ENCODE peak calls at places on chromosomes 7 and 10, in seven cellular contexts. Y, L, C, J, R, D and M are unnamed samples.

GRCh38 chr7:133973710-133974109 is 153.4 kb upstream of the LRGUK start:
- DNase-seq in Y (no peak), L (no peak), C (no peak), J (no peak), R (no peak), D (no peak), M (no peak)

GRCh38 chr7:1192171-1192676 is 32.2 kb upstream of the ZFAND2A start:
- DNase-seq in Y (no peak), L (no peak), C (no peak), J (no peak), R (no peak), D (peak), M (no peak)

GRCh38 chr10:51489009-51489408 is 210.4 kb downstream of the CSTF2T start:
- DNase-seq in Y (no peak), L (no peak), C (no peak), J (no peak), R (no peak), D (no peak), M (no peak)

GRCh38 chr10:970311-971149 is 17.7 kb upstream of the GTPBP4 start:
- DNase-seq in Y (peak), L (no peak), C (no peak), J (no peak), R (no peak), D (peak), M (no peak)

GRCh38 chr7:129886818-129887186 is 66.0 kb downstream of the UBE2H start:
- DNase-seq in Y (no peak), L (no peak), C (no peak), J (no peak), R (no peak), D (no peak), M (no peak)

GRCh38 chr10:6778992-6779701 is 199.1 kb upstream of the PRKCQ start:
- DNase-seq in Y (peak), L (no peak), C (no peak), J (peak), R (no peak), D (peak), M (no peak)

GRCh38 chr7:90931996-90932912 is 332.0 kb upstream of the FZD1 start:
- DNase-seq in Y (no peak), L (no peak), C (no peak), J (no peak), R (no peak), D (no peak), M (no peak)

GRCh38 chr10:92052088-92052487 is 128.5 kb downstream of the BTAF1 start:
- DNase-seq in Y (no peak), L (peak), C (no peak), J (peak), R (no peak), D (no peak), M (no peak)

GRCh38 chr7:70405241-70405640 is 726.7 kb upstream of the GALNT17 start:
- DNase-seq in Y (no peak), L (no peak), C (no peak), J (no peak), R (no peak), D (no peak), M (no peak)

GRCh38 chr10:5291501-5292195 is 73.1 kb upstream of the UCN3 start:
- DNase-seq in Y (peak), L (peak), C (peak), J (peak), R (no peak), D (peak), M (no peak)

GRCh38 chr7:158369866-158370265 is 217.8 kb downstream of the PTPRN2 start:
- DNase-seq in Y (no peak), L (peak), C (peak), J (no peak), R (no peak), D (no peak), M (no peak)

GRCh38 chr10:43649149-43649523 is 455 bp upstream of the ZNF32 start:
- DNase-seq in Y (no peak), L (no peak), C (no peak), J (no peak), R (no peak), D (peak), M (no peak)

GRCh38 chr7:106610996-106611886 is 49.7 kb downstream of the CCDC71L start:
- DNase-seq in Y (no peak), L (no peak), C (no peak), J (no peak), R (no peak), D (no peak), M (no peak)

GRCh38 chr10:49271346-49271745 is 27.6 kb upstream of the C10orf71 start:
- DNase-seq in Y (no peak), L (no peak), C (no peak), J (peak), R (peak), D (no peak), M (no peak)

GRCh38 chr7:77266162-77266807 is 66.7 kb upstream of the FGL2 start:
- DNase-seq in Y (no peak), L (no peak), C (no peak), J (no peak), R (no peak), D (no peak), M (no peak)

GRCh38 chr10:84543948-84544347 is 215.6 kb downstream of the CCSER2 start:
- DNase-seq in Y (no peak), L (no peak), C (no peak), J (no peak), R (no peak), D (peak), M (no peak)

GRCh38 chr10:88032566-88032965 is 169.1 kb downstream of the PTEN start:
- DNase-seq in Y (no peak), L (no peak), C (no peak), J (no peak), R (no peak), D (peak), M (no peak)

GRCh38 chr7:87344446-87344845 is 1.0 kb upstream of the CROT start:
- DNase-seq in Y (no peak), L (no peak), C (no peak), J (no peak), R (no peak), D (no peak), M (no peak)

GRCh38 chr7:101120315-101120714 is 6.6 kb upstream of the SERPINE1 start:
- DNase-seq in Y (no peak), L (no peak), C (no peak), J (no peak), R (no peak), D (no peak), M (no peak)

GRCh38 chr7:18320971-18321567 is 174.5 kb upstream of the HDAC9 start:
- DNase-seq in Y (peak), L (no peak), C (no peak), J (no peak), R (no peak), D (peak), M (no peak)

GRCh38 chr10:2150315-2150714 is 413.0 kb upstream of the ADARB2 start:
- DNase-seq in Y (no peak), L (no peak), C (no peak), J (no peak), R (no peak), D (no peak), M (no peak)

GRCh38 chr10:128257404-128257803 is 131.2 kb upstream of the MKI67 start:
- DNase-seq in Y (no peak), L (no peak), C (no peak), J (no peak), R (no peak), D (no peak), M (no peak)

GRCh38 chr10:106795619-106796018 is 368.9 kb downstream of the SORCS1 start:
- DNase-seq in Y (peak), L (no peak), C (no peak), J (peak), R (peak), D (no peak), M (peak)
- TF ChIP-seq CTCF in Y (peak), L (peak), C (peak), J (peak), R (peak), D (no peak), M (peak)

GRCh38 chr7:98755138-98755898 is 114.5 kb downstream of the TMEM130 start:
- DNase-seq in Y (no peak), L (no peak), C (no peak), J (peak), R (peak), D (no peak), M (no peak)
- TF ChIP-seq CTCF in Y (peak), L (no peak), C (no peak), J (peak), R (peak), D (no peak), M (no peak)

GRCh38 chr7:142587578-142588191 is 161.6 kb upstream of the PRSS1 start:
- DNase-seq in Y (peak), L (no peak), C (no peak), J (no peak), R (peak), D (peak), M (no peak)

GRCh38 chr7:142584765-142585164 is 164.5 kb upstream of the PRSS1 start:
- DNase-seq in Y (no peak), L (no peak), C (no peak), J (no peak), R (no peak), D (peak), M (no peak)

GRCh38 chr7:142583424-142583823 is 165.8 kb upstream of the PRSS1 start:
- DNase-seq in Y (peak), L (no peak), C (no peak), J (no peak), R (no peak), D (peak), M (no peak)

GRCh38 chr7:142586611-142587010 is 162.7 kb upstream of the PRSS1 start:
- DNase-seq in Y (no peak), L (no peak), C (no peak), J (no peak), R (no peak), D (no peak), M (no peak)

DNA sequence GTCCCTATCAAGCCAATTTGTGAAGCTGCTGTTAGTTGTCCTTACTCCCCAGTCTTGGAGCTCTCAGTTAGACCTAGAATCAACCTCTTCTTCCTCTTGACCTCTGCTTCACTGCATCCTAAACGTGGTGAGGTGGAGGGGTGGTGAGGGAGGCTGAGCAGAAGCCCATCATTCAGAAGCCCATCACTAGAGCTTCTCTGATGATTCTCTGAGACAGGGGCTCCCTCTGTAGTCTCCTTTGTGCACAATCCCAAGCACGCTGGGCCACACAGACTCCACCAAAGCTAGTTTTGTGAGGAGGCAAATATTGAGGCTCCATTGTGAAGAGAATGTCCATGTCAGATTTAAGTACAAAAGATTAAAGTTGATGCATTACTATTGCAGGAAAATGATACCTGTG is 163.8 kb upstream of the PRSS1 start:
- DNase-seq in Y (no peak), L (no peak), C (no peak), J (no peak), R (no peak), D (no peak), M (no peak)
- TF ChIP-seq CTCF in Y (no peak), L (no peak), C (no peak), J (no peak), R (peak), D (peak), M (no peak)

GRCh38 chr10:25097669-25098411 is 77.0 kb upstream of the GPR158 start:
- DNase-seq in Y (no peak), L (no peak), C (no peak), J (no peak), R (no peak), D (no peak), M (no peak)
- TF ChIP-seq CTCF in Y (no peak), L (no peak), C (no peak), J (no peak), R (peak), D (no peak), M (no peak)

GRCh38 chr7:22581099-22581498 is 81.1 kb upstream of the STEAP1B start:
- DNase-seq in Y (no peak), L (no peak), C (no peak), J (no peak), R (no peak), D (no peak), M (no peak)
- TF ChIP-seq CTCF in Y (no peak), L (no peak), C (no peak), J (no peak), R (no peak), D (no peak), M (no peak)

GRCh38 chr10:27759483-27760281 is 14.1 kb upstream of the MKX start:
- DNase-seq in Y (no peak), L (no peak), C (no peak), J (no peak), R (no peak), D (no peak), M (no peak)
- TF ChIP-seq CTCF in Y (no peak), L (no peak), C (no peak), J (no peak), R (no peak), D (peak), M (no peak)

DNA sequence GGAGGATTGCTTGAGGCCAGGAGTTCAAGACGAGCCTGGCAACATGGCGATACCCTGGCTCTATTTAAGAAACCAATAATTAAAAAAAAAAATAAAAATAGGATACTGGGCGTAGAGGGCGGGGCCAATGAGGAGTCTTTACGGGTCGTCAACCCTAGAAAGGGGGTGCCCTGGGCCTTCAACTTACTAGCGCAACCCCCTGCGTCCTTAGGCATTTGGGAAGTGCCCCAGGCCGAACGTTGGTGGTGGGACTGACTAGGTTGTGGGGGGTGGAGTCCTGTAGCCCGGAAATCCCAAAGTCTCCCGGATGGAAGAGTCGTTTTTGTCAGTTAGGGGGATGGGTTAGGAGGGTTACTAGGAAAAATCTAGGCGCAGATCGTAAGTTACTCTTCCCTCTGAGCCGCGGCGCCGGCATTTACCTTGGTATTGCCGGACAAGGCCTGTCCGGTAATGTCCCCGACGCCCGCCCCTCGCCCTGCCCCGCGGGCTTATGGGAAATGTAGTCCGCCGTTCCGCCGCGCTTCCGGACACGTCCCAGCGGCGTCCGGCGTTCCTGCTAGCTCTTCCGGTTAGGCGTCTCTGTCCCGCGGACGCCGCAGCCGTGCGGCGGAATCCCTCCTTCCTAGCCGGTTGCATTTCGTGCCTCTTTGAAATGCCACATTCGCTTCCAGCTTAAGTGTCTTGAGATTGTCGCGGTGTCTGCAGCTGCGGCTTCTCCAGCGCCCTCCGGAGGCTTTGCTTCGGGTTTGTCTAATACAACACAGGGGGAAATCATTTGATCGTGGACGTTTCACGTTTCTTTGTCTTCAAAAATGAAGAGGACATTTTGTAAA is 1.3 kb upstream of the ACBD5 start:
- DNase-seq in Y (peak), L (peak), C (peak), J (peak), R (peak), D (peak), M (peak)
- TF ChIP-seq CTCF in Y (peak), L (peak), C (peak), J (peak), R (peak), D (peak), M (peak)

DNA sequence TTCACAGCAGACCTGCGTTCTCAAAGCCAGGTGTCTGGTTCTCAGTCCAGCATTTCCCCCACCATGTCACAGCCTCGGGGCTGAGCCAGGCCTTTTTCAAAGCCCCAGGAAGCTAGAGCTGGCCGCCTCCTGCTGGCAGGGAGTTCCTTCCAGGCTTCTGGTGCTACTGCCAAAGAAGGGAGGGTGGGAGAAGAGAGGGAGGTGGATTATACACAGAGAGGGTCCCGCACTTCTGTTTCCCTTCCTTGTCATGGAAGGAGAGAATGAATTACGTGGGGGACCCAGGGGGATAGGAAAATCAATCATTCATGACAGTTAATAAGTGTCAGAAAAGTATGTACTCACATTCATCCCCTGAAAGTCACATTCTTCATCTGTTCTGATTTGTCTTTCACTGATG is 600 bp upstream of the LGI1 start:
- DNase-seq in Y (peak), L (no peak), C (no peak), J (no peak), R (peak), D (no peak), M (peak)
- TF ChIP-seq CTCF in Y (no peak), L (no peak), C (no peak), J (no peak), R (peak), D (peak), M (peak)